ENCODE peak calls at places on chromosomes 12 and 14, in eight cellular contexts. J, Y, M, A, U, E, Q and D are unnamed samples.

GRCh38 chr12:19778111-19778688 is 338.9 kb downstream of the AEBP2 start:
- DNase-seq in M (no peak), Q (peak; percentile 56), E (no peak), A (no peak), U (no peak), J (no peak), Y (no peak), D (no peak)

GRCh38 chr14:95183532-95184412 is 26.4 kb upstream of the DICER1 start:
- DNase-seq in U (no peak), E (no peak), Q (no peak), Y (no peak), M (no peak), A (no peak), J (no peak), D (no peak)

GRCh38 chr12:5375547-5376295 is 56.2 kb upstream of the NTF3 start:
- DNase-seq in U (no peak), M (no peak), Y (no peak), J (no peak), E (no peak), A (no peak), Q (no peak), D (no peak)

GRCh38 chr12:85568395-85569103 is 267.7 kb downstream of the RASSF9 start:
- DNase-seq in J (no peak), Y (peak; percentile 18), U (no peak), M (no peak), E (no peak), Q (no peak), A (no peak), D (no peak)

GRCh38 chr14:105292810-105293711 is 7.7 kb downstream of the BRF1 start:
- DNase-seq in Y (no peak), A (no peak), M (no peak), U (no peak), E (no peak), Q (no peak), J (no peak), D (no peak)

GRCh38 chr12:98418357-98419075 is 96.9 kb upstream of the TMPO start:
- DNase-seq in Q (peak; percentile 93), J (peak; percentile 83), M (peak; percentile 18), A (peak; percentile 86), E (peak; percentile 76), Y (no peak), U (peak; percentile 92), D (peak; percentile 84)

GRCh38 chr14:60981626-60982455 is 796 bp downstream of the SLC38A6 start:
- DNase-seq in J (peak; percentile 14), Y (peak; percentile 45), U (no peak), M (no peak), E (no peak), Q (peak; percentile 94), A (peak; percentile 62), D (no peak)

GRCh38 chr12:111368291-111368683 is 608 bp downstream of the PHETA1 start:
- DNase-seq in A (no peak), Y (no peak), J (no peak), Q (no peak), U (peak; percentile 43), E (no peak), M (no peak), D (peak; percentile 58)

GRCh38 chr12:116332705-116333380 is 55.4 kb upstream of the MED13L start:
- DNase-seq in Q (no peak), U (no peak), M (no peak), E (no peak), J (no peak), A (no peak), Y (no peak), D (no peak)

GRCh38 chr12:129772463-129773169 is 131.2 kb downstream of the TMEM132D start:
- DNase-seq in Q (no peak), U (no peak), A (no peak), M (no peak), Y (no peak), J (no peak), E (no peak), D (no peak)

GRCh38 chr12:109134186-109134917 is 18.0 kb downstream of the ACACB start:
- DNase-seq in U (peak; percentile 31), E (peak; percentile 85), J (no peak), A (peak; percentile 42), Q (no peak), M (no peak), Y (no peak), D (no peak)

GRCh38 chr14:29458547-29458946 is 469.1 kb downstream of the PRKD1 start:
- DNase-seq in A (no peak), Y (no peak), E (no peak), M (no peak), U (no peak), Q (no peak), J (no peak), D (no peak)

GRCh38 chr14:92513204-92513965 is at the start of gene RIN3:
- DNase-seq in E (no peak), A (peak; percentile 59), J (no peak), Y (peak; percentile 38), M (peak; percentile 42), Q (peak; percentile 65), U (no peak), D (peak; percentile 69)

GRCh38 chr14:92514844-92515509 is 1.4 kb downstream of the RIN3 start:
- DNase-seq in U (no peak), Q (no peak), M (no peak), Y (no peak), E (no peak), J (no peak), A (no peak), D (no peak)

GRCh38 chr14:92512807-92513203 is 776 bp upstream of the RIN3 start:
- DNase-seq in U (no peak), M (no peak), J (no peak), Q (no peak), Y (no peak), A (no peak), E (no peak), D (no peak)

GRCh38 chr14:92515510-92516343 is 2.1 kb downstream of the RIN3 start:
- DNase-seq in Y (no peak), J (no peak), E (no peak), U (no peak), M (no peak), A (no peak), Q (no peak), D (no peak)

GRCh38 chr14:92513966-92514843 is 624 bp downstream of the RIN3 start:
- DNase-seq in U (no peak), Q (peak; percentile 22), E (no peak), Y (peak; percentile 36), M (no peak), A (peak; percentile 24), J (no peak), D (no peak)
- H3K4me3 ChIP-seq in U (peak overlapping the region; percentile 56), Q (peak overlapping the region; percentile 68), E (peak overlapping the region; percentile 54), Y (peak overlapping the region; percentile 87), M (peak overlapping the region; percentile 86), A (peak overlapping the region; percentile 84), J (peak overlapping the region; percentile 52), D (peak overlapping the region; percentile 94)

GRCh38 chr12:102026728-102027127 is 35.1 kb downstream of the WASHC3 start:
- DNase-seq in U (no peak), Y (no peak), J (no peak), Q (no peak), E (no peak), A (no peak), M (no peak), D (no peak)

GRCh38 chr12:102021540-102022246 is 40.1 kb downstream of the WASHC3 start:
- DNase-seq in J (no peak), U (no peak), Y (no peak), E (no peak), Q (no peak), M (no peak), A (no peak), D (no peak)

GRCh38 chr12:102024765-102025164 is 37.0 kb downstream of the WASHC3 start:
- DNase-seq in A (no peak), M (no peak), J (no peak), Y (no peak), Q (no peak), U (no peak), E (no peak), D (no peak)

GRCh38 chr12:102022286-102022685 is 39.5 kb downstream of the WASHC3 start:
- DNase-seq in J (no peak), Q (no peak), U (no peak), M (no peak), A (no peak), E (no peak), Y (no peak), D (no peak)

DNA sequence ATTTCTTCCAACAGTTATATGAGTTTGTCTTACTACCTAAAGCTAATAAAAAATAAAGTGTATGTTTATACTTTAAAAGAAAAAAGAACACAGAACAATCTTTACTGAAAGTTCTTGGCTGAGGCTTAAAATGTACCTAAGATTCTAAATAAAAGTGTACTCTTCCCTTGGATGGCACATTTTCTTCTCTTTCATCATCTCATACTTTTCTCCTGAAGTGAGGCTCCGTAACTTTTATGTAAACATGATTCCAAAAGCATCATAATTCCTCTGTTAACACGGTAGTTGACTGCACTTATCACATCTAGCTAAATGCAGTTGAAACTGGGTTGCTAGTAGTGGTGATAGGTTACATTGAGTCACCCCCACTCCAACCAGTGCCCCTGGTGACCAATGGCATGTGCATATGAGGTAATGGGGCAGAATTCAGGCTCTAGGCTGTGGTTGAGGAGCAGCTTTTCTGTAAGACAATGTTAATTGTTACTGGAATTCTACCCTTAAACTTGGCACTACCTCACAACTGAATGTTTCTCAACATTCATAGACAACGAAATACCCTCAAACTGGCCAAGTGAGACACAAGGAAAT is 38.4 kb downstream of the WASHC3 start:
- DNase-seq in J (no peak), Y (no peak), M (no peak), U (no peak), E (no peak), A (no peak), Q (peak; percentile 86), D (no peak)
- H3K27ac ChIP-seq in J (no peak overlapping the region), Y (no peak overlapping the region), M (peak overlapping the region; percentile 18), U (no peak overlapping the region), E (no peak overlapping the region), A (no peak overlapping the region), Q (peak overlapping the region; percentile 69), D (no peak overlapping the region)

DNA sequence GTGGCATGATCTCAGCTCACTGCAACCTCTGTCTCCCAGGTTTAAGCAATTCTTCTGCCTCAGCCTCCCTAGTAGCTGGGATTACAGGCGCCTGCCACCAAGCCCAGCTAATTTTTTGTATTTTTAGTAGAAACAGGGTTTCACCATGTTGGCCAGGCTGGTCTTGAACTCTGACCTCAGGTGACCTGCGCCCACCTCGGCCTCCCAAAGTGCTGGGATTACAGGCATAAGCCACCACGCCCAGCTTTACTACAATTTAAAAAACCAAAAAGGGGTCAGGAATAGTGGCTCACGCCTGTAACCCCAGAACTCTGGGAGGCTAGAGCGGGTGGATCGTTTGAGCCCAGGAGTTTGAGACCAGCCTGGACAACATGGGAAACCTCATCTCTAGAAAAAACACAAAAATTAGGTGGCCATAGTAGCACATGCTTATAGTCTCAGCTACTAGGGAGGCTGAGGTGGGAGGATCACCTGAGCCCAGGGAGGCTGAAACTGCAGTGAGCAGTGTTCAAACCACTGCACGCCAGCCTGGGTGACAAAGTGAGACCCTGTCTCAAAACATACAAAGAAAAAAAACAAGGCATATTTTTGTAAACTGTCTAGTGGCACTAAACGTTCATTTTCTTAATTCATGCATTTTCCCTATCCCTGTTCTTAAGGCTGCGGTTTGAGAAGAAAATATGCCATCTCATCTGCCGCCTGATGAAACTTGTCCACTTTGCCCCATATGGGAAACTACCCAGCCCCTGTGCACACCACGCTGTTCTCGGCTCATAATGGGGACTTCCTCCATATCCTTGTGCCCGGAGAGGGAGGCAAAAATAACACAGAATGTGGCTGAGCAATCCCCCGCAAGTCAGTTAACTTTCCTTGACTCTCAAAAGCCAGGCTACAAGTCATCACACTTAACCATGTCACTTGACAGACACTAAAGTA is 4.3 kb downstream of the RILPL2 start:
- DNase-seq in Q (no peak), U (peak; percentile 30), M (no peak), A (no peak), Y (no peak), J (no peak), E (no peak), D (no peak)
- TF ChIP-seq POLR2A in Q (no peak), U (no peak), M (no peak), A (no peak), Y (no peak), J (no peak), E (no peak), D (no peak)

GRCh38 chr12:114399664-114400211 is 6.2 kb downstream of the TBX5 start:
- DNase-seq in U (no peak), J (no peak), E (no peak), Q (peak; percentile 95), M (no peak), A (peak; percentile 22), Y (no peak), D (no peak)
- H3K4me3 ChIP-seq in U (no peak overlapping the region), J (no peak overlapping the region), E (no peak overlapping the region), Q (peak overlapping the region; percentile 17), M (no peak overlapping the region), A (no peak overlapping the region), Y (no peak overlapping the region), D (no peak overlapping the region)